ENCODE peak calls at places on chromosomes 6 and 20, in seven cellular contexts. K is SK-N-SH; J is heart left ventricle; H is A549; S is CD8-positive, alpha-beta T cell; V is ovary; D is fibroblast of lung. C is an unnamed sample. For H3K9me3, the result is how much of the 10 kb centered on the place peaks cover.

GRCh38 chr6:113903666-113904330 is 46.7 kb downstream of the MARCKS start:
- DNase-seq in J (peak), V (peak), S (no peak), D (peak), H (no peak), K (no peak), C (no peak)

GRCh38 chr6:13331516-13332348 is 3.4 kb upstream of the TBC1D7 start:
- DNase-seq in K (peak), J (no peak), S (no peak), V (no peak), H (no peak), D (peak), C (no peak)

GRCh38 chr20:48143435-48144081 is 358.3 kb upstream of the SULF2 start:
- DNase-seq in H (no peak), K (no peak), V (no peak), D (no peak), S (no peak), J (no peak), C (no peak)

GRCh38 chr6:168131464-168132415 is 52.7 kb upstream of the FRMD1 start:
- DNase-seq in K (no peak), S (no peak), D (no peak), J (no peak), V (no peak), H (no peak), C (no peak)

GRCh38 chr6:15065603-15066002 is 180.3 kb upstream of the JARID2 start:
- DNase-seq in D (peak), J (no peak), V (no peak), H (no peak), S (no peak), K (no peak), C (peak)

GRCh38 chr20:3082955-3083952 is 1.3 kb downstream of the AVP start:
- DNase-seq in S (no peak), V (no peak), J (peak), H (no peak), K (peak), D (no peak), C (no peak)

GRCh38 chr6:154518386-154518785 is 7.9 kb upstream of the CNKSR3 start:
- DNase-seq in K (no peak), D (no peak), J (no peak), H (no peak), S (no peak), V (no peak), C (no peak)

GRCh38 chr6:106070626-106071025 is 15.5 kb upstream of the PRDM1 start:
- DNase-seq in H (no peak), S (no peak), J (no peak), K (no peak), V (no peak), D (no peak), C (no peak)

GRCh38 chr6:36962874-36963273 is 8.3 kb downstream of the PI16 start:
- DNase-seq in K (no peak), H (no peak), V (no peak), J (peak), S (peak), D (no peak), C (no peak)

GRCh38 chr6:146041282-146041681 is 12.4 kb downstream of the GRM1 start:
- DNase-seq in V (no peak), S (no peak), D (peak), H (no peak), K (no peak), J (no peak), C (no peak)

GRCh38 chr6:133635447-133635846 is 253.5 kb upstream of the TCF21 start:
- DNase-seq in D (no peak), S (no peak), J (no peak), K (no peak), H (no peak), V (no peak), C (no peak)

GRCh38 chr6:23424584-23424983 is 701.4 kb upstream of the NRSN1 start:
- DNase-seq in H (no peak), V (no peak), D (no peak), K (no peak), S (no peak), J (no peak), C (no peak)

GRCh38 chr20:58293453-58293852 is 16.1 kb upstream of the RAB22A start:
- DNase-seq in D (no peak), S (no peak), J (no peak), V (no peak), K (peak), H (no peak), C (no peak)

GRCh38 chr6:2226775-2227174 is 18.6 kb downstream of the GMDS start:
- DNase-seq in H (no peak), V (no peak), K (no peak), S (no peak), J (no peak), D (no peak), C (no peak)

GRCh38 chr20:58850693-58851174 is at the start of gene GNAS-AS1:
- DNase-seq in D (peak), H (no peak), S (peak), K (peak), J (peak), V (peak), C (peak)

GRCh38 chr20:53023717-53024116 is 51.6 kb downstream of the TSHZ2 start:
- DNase-seq in J (no peak), H (no peak), V (no peak), D (peak), K (no peak), S (no peak), C (no peak)

GRCh38 chr6:168528457-168529095 is 87.6 kb downstream of the SMOC2 start:
- DNase-seq in H (no peak), V (no peak), D (peak), J (no peak), K (no peak), S (no peak), C (no peak)

GRCh38 chr20:40082436-40082835 is 606.6 kb downstream of the MAFB start:
- DNase-seq in J (no peak), S (no peak), V (no peak), D (no peak), K (no peak), H (no peak), C (no peak)

GRCh38 chr20:40085513-40085912 is 603.5 kb downstream of the MAFB start:
- DNase-seq in V (no peak), H (no peak), D (no peak), J (no peak), S (no peak), K (no peak), C (no peak)

GRCh38 chr20:40080059-40080652 is 608.9 kb downstream of the MAFB start:
- DNase-seq in S (no peak), H (no peak), V (no peak), K (no peak), D (no peak), J (no peak), C (no peak)

GRCh38 chr20:40087496-40087895 is 601.5 kb downstream of the MAFB start:
- DNase-seq in V (no peak), D (no peak), J (no peak), S (no peak), H (no peak), K (no peak), C (no peak)

DNA sequence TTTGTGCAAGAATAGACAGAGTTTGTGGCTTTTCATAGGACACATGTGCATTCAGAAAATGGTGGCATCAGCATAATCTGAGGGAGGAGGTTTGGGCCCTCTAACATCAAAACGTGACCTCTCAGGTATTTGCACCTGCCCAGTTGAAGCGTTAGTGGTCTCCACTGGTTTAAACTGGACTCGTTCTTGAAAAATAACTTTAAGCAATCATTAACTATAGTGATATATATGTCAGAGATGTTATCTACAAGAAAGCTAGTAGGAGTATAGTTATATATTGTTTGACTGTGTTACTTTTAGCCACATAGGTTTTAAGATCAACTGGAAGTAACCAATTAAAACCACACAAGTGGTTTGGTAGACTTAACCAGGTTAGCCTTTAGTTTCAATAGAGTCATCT is 607.4 kb downstream of the MAFB start:
- DNase-seq in J (no peak), K (no peak), D (no peak), V (no peak), H (no peak), S (no peak), C (no peak)
- H3K9me3 ChIP-seq in J (under half), K (under half), D (under half), V (under half), H (under half), S (under half), C (under half)

DNA sequence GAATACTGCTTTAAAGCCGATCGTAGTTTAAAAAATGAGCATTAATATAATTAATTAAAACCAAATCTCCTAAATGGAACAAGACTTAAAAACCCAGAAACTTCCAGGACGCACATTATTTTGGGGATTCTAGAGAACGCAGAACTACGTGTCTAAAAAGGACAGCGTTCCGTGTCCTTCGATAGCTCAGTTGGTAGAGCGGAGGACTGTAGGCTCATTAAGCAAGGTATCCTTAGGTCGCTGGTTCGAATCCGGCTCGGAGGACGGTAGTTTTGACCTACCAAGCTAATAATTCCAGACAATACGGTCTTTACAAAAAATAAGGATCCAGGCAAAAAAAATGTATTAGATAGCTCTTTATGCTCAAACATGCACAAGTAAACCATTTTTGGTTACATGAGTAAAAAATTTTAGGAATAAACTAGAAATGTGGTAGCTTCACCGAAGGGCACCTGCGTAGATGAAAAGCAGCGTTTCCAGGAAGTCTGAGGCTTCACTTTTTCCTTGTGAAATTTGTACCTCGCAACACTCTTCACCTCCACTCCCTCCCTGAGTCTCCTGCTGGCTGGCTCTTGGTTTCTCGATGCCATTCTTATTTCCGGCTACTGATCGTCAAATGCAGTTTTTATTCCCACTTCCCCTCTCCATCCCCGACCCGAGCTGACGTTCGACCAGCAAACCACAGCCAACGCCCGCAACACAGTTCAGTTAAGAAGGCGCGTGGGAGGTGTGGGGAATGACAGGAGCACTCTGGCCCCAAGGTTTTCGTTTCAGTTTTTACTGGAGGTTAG is 19.6 kb upstream of the ABT1 start:
- DNase-seq in V (no peak), J (no peak), K (no peak), H (no peak), D (peak), S (no peak), C (no peak)
- H3K4me3 ChIP-seq in V (no peak), J (no peak), K (peak), H (peak), D (peak), S (peak), C (peak)

DNA sequence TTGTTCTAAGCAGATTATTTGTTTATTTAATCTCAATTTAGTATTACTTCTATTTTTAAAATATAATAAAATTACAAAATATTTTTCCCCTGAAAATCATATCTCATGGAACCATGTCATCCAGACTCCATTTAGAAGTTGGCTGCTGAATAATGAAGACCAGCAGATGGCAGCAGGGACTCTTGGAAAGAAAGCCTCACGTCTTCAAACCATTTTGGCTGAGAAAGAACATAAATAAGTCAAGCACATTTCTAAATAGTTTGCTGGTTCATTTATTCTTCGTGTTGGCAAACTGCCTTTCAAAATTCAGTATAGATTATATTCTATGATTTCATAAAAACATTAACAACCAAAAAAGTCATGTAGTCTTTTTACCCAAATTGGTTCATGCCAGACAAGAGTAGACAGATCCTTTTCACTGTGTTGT is 71.7 kb downstream of the RCAN2 start:
- DNase-seq in D (peak), V (peak), S (no peak), J (no peak), K (peak), H (peak), C (peak)
- TF ChIP-seq CTCF in D (peak), V (peak), S (peak), J (peak), K (peak), H (peak), C (peak)

GRCh38 chr20:34210271-34210670 is 31.0 kb upstream of the ASIP start:
- DNase-seq in V (no peak), H (no peak), S (no peak), D (no peak), J (no peak), K (no peak), C (no peak)
- H3K9me3 ChIP-seq in V (under half), H (under half), S (under half), D (under half), J (under half), K (under half), C (under half)

GRCh38 chr20:4726710-4727391 is 5.1 kb downstream of the PRND start:
- DNase-seq in K (no peak), V (no peak), J (no peak), S (no peak), H (no peak), D (peak), C (peak)
- H3K4me3 ChIP-seq in K (no peak), V (peak), J (no peak), S (peak), H (no peak), D (no peak), C (peak)

DNA sequence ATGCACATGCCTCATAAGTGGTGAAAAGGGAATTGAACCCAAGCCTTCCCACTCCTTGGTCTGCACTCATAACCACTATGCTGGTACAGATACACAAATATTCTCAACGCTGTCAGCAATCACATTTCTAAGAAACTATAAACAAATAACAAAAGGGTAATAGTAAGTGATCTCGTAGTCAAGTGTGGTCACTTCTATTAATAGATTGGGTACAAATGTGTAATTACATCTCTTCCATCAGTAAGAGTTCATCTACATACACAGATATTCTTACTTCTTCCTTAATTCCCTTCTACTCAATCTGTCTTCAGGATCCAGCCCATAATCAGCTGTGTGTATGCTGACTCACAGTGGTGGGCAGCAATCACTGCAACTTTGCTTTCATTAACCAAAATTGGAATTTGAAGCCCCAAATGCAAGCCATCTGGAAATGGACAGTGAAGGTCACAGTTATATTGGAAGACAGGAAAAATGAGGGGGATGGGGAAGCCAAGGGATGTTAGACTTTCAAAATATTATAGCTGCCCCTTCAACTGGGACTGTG is 6.7 kb downstream of the PRSS35 start:
- DNase-seq in H (no peak), J (no peak), S (no peak), D (peak), K (peak), V (no peak), C (no peak)
- TF ChIP-seq CTCF in H (peak), J (peak), S (no peak), D (peak), K (peak), V (no peak), C (peak)

C was measured in AG04450.